ENCODE peak calls at places on chromosomes 13 and 19, in nine cellular contexts. Z is stimulated activated effector memory CD8-positive, alpha-beta T cell treated with anti-CD3 and anti-CD28 coated beads, Interleukin-12 subunit alpha, Interleukin-12 subunit beta, amount 100 ng/mL, for 72 hours; W is nephron progenitor cell; J is activated CD4-positive, CD25-positive, alpha-beta regulatory T cell; F is anterior cingulate cortex; K is fibroblast of lung; D is amygdala; X is HS-5; O is GM23248. U is an unnamed sample.

GRCh38 chr13:46595136-46595917 is 42.4 kb downstream of the LRCH1 start:
- DNase-seq in Z (no peak), W (no peak), J (no peak), F (no peak), K (no peak), D (no peak), X (no peak), O (peak), U (no peak)

GRCh38 chr13:114074671-114075315 is 57.6 kb downstream of the RASA3 start:
- DNase-seq in Z (no peak), W (peak), J (no peak), F (no peak), K (no peak), D (no peak), X (no peak), O (no peak), U (no peak)

GRCh38 chr13:68439821-68440220 is 1209.7 kb upstream of the PCDH9 start:
- DNase-seq in Z (no peak), W (no peak), J (no peak), F (no peak), K (peak), D (no peak), X (peak), O (peak), U (no peak)

GRCh38 chr19:8566855-8567254 is 10.4 kb downstream of the MYO1F start:
- DNase-seq in Z (no peak), W (no peak), J (no peak), F (no peak), K (no peak), D (no peak), X (no peak), O (peak), U (no peak)

GRCh38 chr13:110328509-110328908 is 21.4 kb downstream of the COL4A2 start:
- DNase-seq in Z (no peak), W (no peak), J (no peak), F (no peak), K (no peak), D (no peak), X (no peak), O (peak), U (no peak)

GRCh38 chr13:30580852-30581502 is 36.7 kb upstream of the USPL1 start:
- DNase-seq in Z (no peak), W (no peak), J (no peak), F (no peak), K (no peak), D (no peak), X (no peak), O (peak), U (no peak)

GRCh38 chr13:32039488-32040013 is 8.0 kb downstream of the FRY start:
- DNase-seq in Z (no peak), W (no peak), J (no peak), F (no peak), K (peak), D (no peak), X (no peak), O (peak), U (no peak)

GRCh38 chr13:99800951-99801350 is 170.6 kb downstream of the ZIC5 start:
- DNase-seq in Z (no peak), W (no peak), J (no peak), F (no peak), K (no peak), D (no peak), X (no peak), O (no peak), U (no peak)

GRCh38 chr19:41218615-41219507 is at the start of gene AXL:
- DNase-seq in Z (no peak), W (peak), J (no peak), F (peak), K (peak), D (no peak), X (peak), O (peak), U (peak)

GRCh38 chr13:49098771-49099512 is 121.2 kb upstream of the MLNR start:
- DNase-seq in Z (no peak), W (no peak), J (no peak), F (no peak), K (peak), D (no peak), X (no peak), O (peak), U (no peak)

GRCh38 chr19:41431426-41432386 is 4.5 kb upstream of the B3GNT8 start:
- DNase-seq in Z (no peak), W (no peak), J (no peak), F (no peak), K (peak), D (no peak), X (no peak), O (peak), U (no peak)

GRCh38 chr19:13033244-13033643 is 38.0 kb downstream of the NFIX start:
- DNase-seq in Z (no peak), W (no peak), J (no peak), F (no peak), K (no peak), D (no peak), X (no peak), O (peak), U (no peak)

GRCh38 chr19:30407310-30407709 is 35.1 kb downstream of the ZNF536 start:
- DNase-seq in Z (no peak), W (no peak), J (no peak), F (no peak), K (no peak), D (no peak), X (no peak), O (no peak), U (no peak)

GRCh38 chr19:56120371-56121179 is 520 bp downstream of the ZNF787 start:
- DNase-seq in Z (peak), W (peak), J (peak), F (peak), K (peak), D (no peak), X (no peak), O (peak), U (peak)

GRCh38 chr13:111860161-111860560 is 206.8 kb upstream of the SOX1 start:
- DNase-seq in Z (no peak), W (no peak), J (no peak), F (no peak), K (no peak), D (no peak), X (no peak), O (no peak), U (no peak)

GRCh38 chr19:7294571-7295212 is 478 bp upstream of the INSR start:
- DNase-seq in Z (no peak), W (peak), J (no peak), F (peak), K (peak), D (peak), X (no peak), O (peak), U (peak)

GRCh38 chr19:18636183-18636968 is 452 bp upstream of the KLHL26 start:
- DNase-seq in Z (peak), W (peak), J (peak), F (peak), K (peak), D (peak), X (peak), O (peak), U (peak)

GRCh38 chr13:78102121-78102677 is 183.6 kb upstream of the EDNRB start:
- DNase-seq in Z (no peak), W (no peak), J (no peak), F (no peak), K (peak), D (no peak), X (peak), O (peak), U (no peak)

GRCh38 chr19:40807147-40808020 is 8.4 kb downstream of the EGLN2 start:
- DNase-seq in Z (no peak), W (no peak), J (no peak), F (no peak), K (no peak), D (no peak), X (no peak), O (peak), U (no peak)

GRCh38 chr13:20336761-20337160 is 104.6 kb upstream of the GJB6 start:
- DNase-seq in Z (no peak), W (no peak), J (no peak), F (no peak), K (no peak), D (no peak), X (no peak), O (no peak), U (no peak)

GRCh38 chr13:36101157-36101556 is 30.0 kb downstream of the DCLK1 start:
- DNase-seq in Z (no peak), W (no peak), J (no peak), F (no peak), K (no peak), D (no peak), X (no peak), O (no peak), U (no peak)

GRCh38 chr19:7789447-7789846 is 26.4 kb downstream of the CLEC4M start:
- DNase-seq in Z (no peak), W (peak), J (no peak), F (no peak), K (no peak), D (no peak), X (no peak), O (no peak), U (no peak)

GRCh38 chr19:34217952-34218817 is 36.2 kb upstream of the GARRE1 start:
- DNase-seq in Z (peak), W (no peak), J (no peak), F (no peak), K (peak), D (no peak), X (peak), O (peak), U (no peak)

GRCh38 chr19:55165952-55166529 is 372 bp downstream of the DNAAF3 start:
- DNase-seq in Z (no peak), W (peak), J (no peak), F (peak), K (peak), D (no peak), X (no peak), O (peak), U (peak)

GRCh38 chr13:56988543-56988942 is 152.2 kb upstream of the PRR20A start:
- DNase-seq in Z (no peak), W (no peak), J (no peak), F (no peak), K (no peak), D (no peak), X (peak), O (no peak), U (no peak)

U was measured in hypothalamus.